ENCODE peak calls at places on chromosomes 2 and 18, in six cellular contexts. F is spleen, P is GM06990, Q is uterus, Z is OCI-LY7, T is DND-41. K is an unnamed sample.

GRCh38 chr18:67669993-67670671 is 153.6 kb upstream of the DSEL start:
- DNase-seq in F (no peak), P (no peak), Q (no peak), Z (no peak), T (no peak), K (no peak)

GRCh38 chr2:230071421-230071820 is 2.7 kb upstream of the SLC16A14 start:
- DNase-seq in F (no peak), P (no peak), Q (no peak), Z (no peak), T (no peak), K (no peak)

GRCh38 chr2:24123212-24124002 is at the start of the genes FAM228B and PFN4:
- DNase-seq in F (peak; percentile 96), P (peak; percentile 92), Q (peak; percentile 87), Z (no peak), T (peak; percentile 83), K (peak; percentile 93)

GRCh38 chr2:240968731-240969624 is 29.4 kb upstream of the SNED1 start:
- DNase-seq in F (peak; percentile 74), P (no peak), Q (no peak), Z (no peak), T (no peak), K (peak; percentile 23)

GRCh38 chr2:176188218-176188968 is at the start of gene HOXD1:
- DNase-seq in F (no peak), P (no peak), Q (peak; percentile 50), Z (no peak), T (no peak), K (no peak)

GRCh38 chr2:144848404-144848803 is 328.5 kb upstream of the ZEB2 start:
- DNase-seq in F (no peak), P (no peak), Q (no peak), Z (no peak), T (no peak), K (no peak)

GRCh38 chr2:237304763-237305514 is 109.0 kb downstream of the COL6A3 start:
- DNase-seq in F (no peak), P (no peak), Q (peak; percentile 44), Z (no peak), T (no peak), K (no peak)

GRCh38 chr2:219495531-219496122 is 3.1 kb upstream of the GMPPA start:
- DNase-seq in F (no peak), P (peak; percentile 35), Q (peak; percentile 61), Z (peak; percentile 83), T (peak; percentile 69), K (peak; percentile 74)

GRCh38 chr2:200408428-200409311 is 101.2 kb downstream of the KCTD18 start:
- DNase-seq in F (no peak), P (no peak), Q (no peak), Z (no peak), T (no peak), K (no peak)

GRCh38 chr18:52288403-52289004 is 51.5 kb upstream of the DCC start:
- DNase-seq in F (no peak), P (peak; percentile 15), Q (no peak), Z (peak; percentile 19), T (peak; percentile 9), K (peak; percentile 62)

GRCh38 chr2:168661404-168661869 is 141.0 kb upstream of the NOSTRIN start:
- DNase-seq in F (no peak), P (no peak), Q (no peak), Z (no peak), T (no peak), K (no peak)

GRCh38 chr18:49647496-49648168 is 85.8 kb downstream of the LIPG start:
- DNase-seq in F (peak; percentile 22), P (no peak), Q (no peak), Z (no peak), T (no peak), K (no peak)

GRCh38 chr18:48412339-48412929 is 3.3 kb upstream of the ZBTB7C start:
- DNase-seq in F (no peak), P (no peak), Q (no peak), Z (peak; percentile 36), T (peak; percentile 17), K (peak; percentile 33)

GRCh38 chr2:126802316-126802715 is 96.4 kb upstream of the TEX51 start:
- DNase-seq in F (no peak), P (no peak), Q (no peak), Z (no peak), T (no peak), K (no peak)

GRCh38 chr2:119756837-119757236 is 2.9 kb upstream of the PTPN4 start:
- DNase-seq in F (no peak), P (no peak), Q (no peak), Z (no peak), T (no peak), K (no peak)

GRCh38 chr2:41355794-41356193 is 692.0 kb upstream of the PKDCC start:
- DNase-seq in F (no peak), P (no peak), Q (no peak), Z (no peak), T (no peak), K (no peak)

GRCh38 chr18:57004366-57005121 is 142.3 kb upstream of the BOD1L2 start:
- DNase-seq in F (no peak), P (peak; percentile 68), Q (no peak), Z (no peak), T (no peak), K (peak; percentile 72)

GRCh38 chr18:2337552-2338141 is 233.7 kb downstream of the METTL4 start:
- DNase-seq in F (no peak), P (no peak), Q (no peak), Z (peak; percentile 63), T (peak; percentile 45), K (peak; percentile 67)

GRCh38 chr2:231058761-231059550 is 2.3 kb downstream of the PSMD1 start:
- DNase-seq in F (no peak), P (no peak), Q (no peak), Z (no peak), T (no peak), K (no peak)

GRCh38 chr2:74146929-74147728 is 583 bp downstream of the BOLA3 start:
- DNase-seq in F (no peak), P (peak; percentile 25), Q (no peak), Z (peak; percentile 73), T (no peak), K (peak; percentile 61)

GRCh38 chr2:23614701-23615100 is 229.7 kb downstream of the KLHL29 start:
- DNase-seq in F (peak; percentile 56), P (no peak), Q (no peak), Z (no peak), T (peak; percentile 61), K (no peak)

GRCh38 chr18:79320216-79320615 is 75.5 kb upstream of the NFATC1 start:
- DNase-seq in F (no peak), P (no peak), Q (no peak), Z (no peak), T (no peak), K (no peak)

GRCh38 chr2:15076668-15077067 is 444.2 kb downstream of the LRATD1 start:
- DNase-seq in F (no peak), P (no peak), Q (no peak), Z (no peak), T (no peak), K (no peak)

GRCh38 chr2:85017436-85018048 is 46.6 kb downstream of the KCMF1 start:
- DNase-seq in F (no peak), P (no peak), Q (no peak), Z (peak; percentile 9), T (no peak), K (peak; percentile 4)

GRCh38 chr2:8247905-8248622 is 433.8 kb upstream of the ID2 start:
- DNase-seq in F (no peak), P (no peak), Q (no peak), Z (no peak), T (no peak), K (peak; percentile 13)

GRCh38 chr18:28422577-28422976 is 245.6 kb upstream of the CDH2 start:
- DNase-seq in F (no peak), P (no peak), Q (no peak), Z (no peak), T (no peak), K (no peak)

GRCh38 chr2:70596293-70596692 is 42.7 kb upstream of the TGFA start:
- DNase-seq in F (no peak), P (no peak), Q (no peak), Z (no peak), T (no peak), K (no peak)

GRCh38 chr2:75589344-75590105 is 28.8 kb upstream of the EVA1A start:
- DNase-seq in F (no peak), P (no peak), Q (no peak), Z (no peak), T (no peak), K (no peak)

GRCh38 chr2:119178811-119179601 is 20.5 kb upstream of the C1QL2 start:
- DNase-seq in F (no peak), P (no peak), Q (no peak), Z (no peak), T (no peak), K (no peak)

GRCh38 chr18:79380816-79381806 is 14.6 kb upstream of the NFATC1 start:
- DNase-seq in F (peak; percentile 89), P (no peak), Q (peak; percentile 78), Z (peak; percentile 50), T (peak; percentile 68), K (peak; percentile 60)

GRCh38 chr2:112204411-112204810 is 50.4 kb downstream of the ZC3H8 start:
- DNase-seq in F (no peak), P (no peak), Q (no peak), Z (peak; percentile 45), T (no peak), K (no peak)

GRCh38 chr18:23307567-23308295 is 145.4 kb upstream of the RIOK3 start:
- DNase-seq in F (peak; percentile 82), P (peak; percentile 33), Q (peak; percentile 39), Z (peak; percentile 40), T (peak; percentile 13), K (peak; percentile 85)

GRCh38 chr2:160294339-160294803 is 94.3 kb upstream of the ITGB6 start:
- DNase-seq in F (no peak), P (no peak), Q (peak; percentile 65), Z (no peak), T (no peak), K (peak; percentile 6)

GRCh38 chr2:163369111-163369510 is 366.7 kb downstream of the FIGN start:
- DNase-seq in F (no peak), P (no peak), Q (no peak), Z (no peak), T (no peak), K (no peak)

GRCh38 chr18:75143851-75144250 is 65.1 kb downstream of the PTGR3 start:
- DNase-seq in F (no peak), P (no peak), Q (no peak), Z (no peak), T (no peak), K (no peak)

GRCh38 chr2:142041996-142042395 is 88.8 kb downstream of the LRP1B start:
- DNase-seq in F (no peak), P (no peak), Q (no peak), Z (no peak), T (no peak), K (no peak)

GRCh38 chr2:39529836-39530235 is 92.8 kb upstream of the MAP4K3 start:
- DNase-seq in F (no peak), P (no peak), Q (no peak), Z (no peak), T (no peak), K (no peak)